ENCODE peak calls at places on chromosomes 1 and 21, in four cellular contexts. W, T, P and I are unnamed samples.

GRCh38 chr1:8348056-8348776 is 30.3 kb downstream of the SLC45A1 start:
- DNase-seq in W (no peak), P (no peak), T (no peak), I (no peak)

GRCh38 chr1:44084998-44085675 is 33.5 kb upstream of the KLF17 start:
- DNase-seq in W (no peak), P (no peak), T (no peak), I (no peak)

GRCh38 chr1:94787676-94788075 is 32.5 kb upstream of the SLC44A3 start:
- DNase-seq in P (no peak), W (no peak), T (no peak), I (no peak)

GRCh38 chr1:75725861-75726361 is 1.4 kb downstream of the ACADM start:
- DNase-seq in P (no peak), T (no peak), W (no peak), I (no peak)

GRCh38 chr1:9607352-9607751 is 18.6 kb downstream of the TMEM201 start:
- DNase-seq in W (no peak), T (no peak), P (no peak), I (no peak)

GRCh38 chr1:47262787-47263413 is 30.9 kb upstream of the TAL1 start:
- DNase-seq in W (peak; percentile 21), T (no peak), P (peak; percentile 24), I (peak; percentile 44)

GRCh38 chr1:17140279-17140678 is 21.0 kb upstream of the PADI2 start:
- DNase-seq in T (no peak), W (no peak), P (no peak), I (no peak)

GRCh38 chr21:39114871-39115658 is 68.2 kb downstream of the PSMG1 start:
- DNase-seq in P (no peak), T (no peak), W (no peak), I (no peak)

GRCh38 chr1:11592752-11593151 is 61.5 kb downstream of the FBXO2 start:
- DNase-seq in W (no peak), T (no peak), P (no peak), I (no peak)

GRCh38 chr1:204726478-204726877 is 40.9 kb upstream of the LRRN2 start:
- DNase-seq in P (peak; percentile 1), T (no peak), W (no peak), I (no peak)

GRCh38 chr1:16352842-16353535 is 709 bp upstream of the FBXO42 start:
- DNase-seq in T (no peak), P (no peak), W (peak; percentile 15), I (no peak)

GRCh38 chr1:117572546-117572945 is 33.3 kb upstream of the TENT5C start:
- DNase-seq in T (no peak), W (no peak), P (peak; percentile 12), I (no peak)

GRCh38 chr1:19861034-19861433 is 21.2 kb upstream of the OTUD3 start:
- DNase-seq in W (peak; percentile 61), T (no peak), P (no peak), I (no peak)

GRCh38 chr1:67754526-67754920 is 69.5 kb downstream of the GADD45A start:
- DNase-seq in P (no peak), T (no peak), W (no peak), I (no peak)

GRCh38 chr21:44970766-44971671 is 31.2 kb downstream of the SLX9 start:
- DNase-seq in P (no peak), T (no peak), W (no peak), I (no peak)

GRCh38 chr1:37795340-37796110 is 1.9 kb downstream of the MANEAL start:
- DNase-seq in P (peak; percentile 52), W (peak; percentile 41), T (peak; percentile 68), I (peak; percentile 68)

GRCh38 chr1:94095112-94095637 is 25.8 kb downstream of the ABCA4 start:
- DNase-seq in T (no peak), W (peak; percentile 29), P (peak; percentile 88), I (no peak)

GRCh38 chr1:150875197-150876110 is 945 bp downstream of the ARNT start:
- DNase-seq in T (no peak), W (peak; percentile 11), P (no peak), I (no peak)

GRCh38 chr21:33254766-33255165 is 11.4 kb upstream of the IL10RB start:
- DNase-seq in T (no peak), P (no peak), W (no peak), I (no peak)

GRCh38 chr1:43719063-43719462 is 11.7 kb downstream of the ST3GAL3 start:
- DNase-seq in T (no peak), W (no peak), P (no peak), I (no peak)

GRCh38 chr1:203592156-203592555 is 34.5 kb upstream of the ATP2B4 start:
- DNase-seq in T (peak; percentile 32), W (no peak), P (no peak), I (peak; percentile 36)

GRCh38 chr1:37660646-37661045 is 26.0 kb upstream of the RSPO1 start:
- DNase-seq in P (no peak), W (no peak), T (no peak), I (peak; percentile 6)

GRCh38 chr1:3799976-3800685 is 3.8 kb upstream of the LRRC47 start:
- DNase-seq in T (no peak), W (no peak), P (no peak), I (no peak)

GRCh38 chr1:153567621-153568366 is 2.1 kb upstream of the S100A2 start:
- DNase-seq in W (no peak), T (no peak), P (no peak), I (no peak)

GRCh38 chr1:44048816-44049215 is 17.6 kb upstream of the SLC6A9 start:
- DNase-seq in W (no peak), T (no peak), P (no peak), I (no peak)

GRCh38 chr21:44667612-44668011 is 885 bp upstream of the KRTAP12-2 start:
- DNase-seq in W (no peak), T (no peak), P (no peak), I (no peak)

DNA sequence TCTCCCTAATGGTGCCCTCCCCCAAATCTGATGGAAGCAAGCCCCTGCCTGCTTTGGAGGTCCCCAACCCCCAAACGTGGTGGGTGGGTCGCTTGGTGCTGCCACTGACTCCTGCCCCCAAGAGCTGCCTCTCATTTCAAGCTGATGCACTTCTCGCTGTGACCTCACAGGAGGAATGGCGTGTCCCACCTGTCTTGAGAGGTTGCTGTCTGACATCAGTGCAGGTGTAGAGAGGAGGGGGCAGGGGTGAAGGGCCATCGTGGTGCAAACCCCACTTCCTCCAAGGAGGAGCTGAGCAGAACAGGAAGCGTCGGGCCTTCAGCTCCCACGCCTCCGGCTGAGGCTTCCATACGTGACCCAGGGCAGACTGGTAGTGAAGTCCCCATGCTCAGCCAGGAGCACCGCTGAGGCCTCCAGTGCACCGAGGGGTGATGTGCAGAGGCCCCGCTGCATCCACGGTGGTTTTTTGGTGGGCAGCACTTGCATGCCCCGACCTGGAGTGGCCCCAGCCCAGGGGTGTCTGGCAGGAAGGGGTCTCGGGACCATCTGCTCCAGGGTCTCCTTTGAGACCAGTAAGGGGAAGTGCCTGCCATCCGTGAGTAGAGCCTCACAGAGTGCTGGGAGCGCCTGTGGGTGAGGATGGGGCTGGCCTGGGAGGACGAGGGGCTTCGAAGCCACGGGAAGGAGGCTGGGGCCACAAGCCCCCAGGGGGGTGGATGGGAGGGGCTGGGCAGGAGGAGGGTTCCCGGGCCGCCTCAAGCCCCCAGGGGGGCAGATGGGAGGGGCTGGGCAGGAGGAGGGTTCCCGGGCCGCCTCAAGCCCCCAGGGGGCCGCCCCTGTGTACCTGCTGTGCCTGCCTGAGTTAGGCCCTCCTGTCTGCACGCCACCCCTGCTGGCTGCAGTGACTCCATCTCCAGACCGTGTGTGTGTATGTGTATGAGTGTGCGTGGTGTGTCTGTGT is 39.8 kb downstream of the WDR4 start:
- DNase-seq in W (no peak), T (no peak), P (peak; percentile 15), I (no peak)
- TF ChIP-seq CTCF in W (no peak), T (no peak), P (no peak), I (no peak)

DNA sequence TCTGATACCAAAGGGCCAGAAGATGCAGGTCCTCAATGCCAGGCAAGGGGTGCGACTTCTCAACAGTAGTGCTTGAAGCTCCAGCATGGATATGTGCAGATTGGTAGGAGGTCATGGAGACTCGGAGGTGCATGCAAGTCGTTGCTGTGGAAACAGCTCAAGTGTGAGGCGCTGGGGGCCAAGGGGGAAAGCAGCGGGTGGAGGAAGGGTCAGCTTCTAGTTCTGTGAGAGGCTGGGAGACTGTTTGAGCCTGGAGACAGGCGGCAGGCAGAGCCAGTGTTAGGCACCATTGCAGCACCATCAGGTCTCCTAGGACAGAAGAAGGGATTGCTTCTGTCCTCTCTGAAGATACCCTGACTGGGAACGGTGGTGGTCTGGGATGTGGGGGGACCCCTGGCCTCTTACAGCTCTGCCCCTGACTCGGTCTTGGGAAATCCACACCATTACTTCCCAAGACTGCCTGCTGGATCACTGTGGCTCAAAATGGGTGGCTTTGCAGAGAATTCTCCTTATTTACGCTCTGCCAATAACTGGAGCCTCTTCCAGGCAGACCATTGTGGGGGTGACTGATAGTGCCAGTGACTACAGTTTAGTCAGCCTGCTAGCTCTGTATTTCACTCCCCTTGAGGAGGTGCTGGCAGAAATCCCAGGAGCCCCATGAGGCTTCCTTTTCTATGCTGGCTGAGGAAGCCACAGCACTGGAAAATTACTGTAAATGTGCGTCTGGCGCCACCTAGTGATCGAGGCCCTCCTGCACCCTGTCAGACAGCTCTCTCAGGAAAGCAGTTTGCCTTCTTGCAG is 46.3 kb upstream of the VANGL1 start:
- DNase-seq in W (peak; percentile 72), T (peak; percentile 74), P (peak; percentile 87), I (peak; percentile 90)
- TF ChIP-seq CTCF in W (peak; percentile 79), T (peak; percentile 94), P (peak; percentile 89), I (peak; percentile 93)

GRCh38 chr1:232046531-232047283 is 420.1 kb downstream of the DISC1 start:
- DNase-seq in P (no peak), T (no peak), W (no peak), I (no peak)

GRCh38 chr1:232045571-232045970 is 419.0 kb downstream of the DISC1 start:
- DNase-seq in T (no peak), W (no peak), P (no peak), I (no peak)

GRCh38 chr1:232049335-232049734 is 422.7 kb downstream of the DISC1 start:
- DNase-seq in P (no peak), T (no peak), W (no peak), I (no peak)

GRCh38 chr1:232048481-232048880 is 421.9 kb downstream of the DISC1 start:
- DNase-seq in W (no peak), T (no peak), P (no peak), I (no peak)

GRCh38 chr1:232047473-232047872 is 420.9 kb downstream of the DISC1 start:
- DNase-seq in W (no peak), T (no peak), P (no peak), I (no peak)
- TF ChIP-seq CTCF in W (no peak), T (peak; percentile 33), P (no peak), I (peak; percentile 37)

GRCh38 chr1:199550384-199551067 is 477.0 kb upstream of the NR5A2 start:
- DNase-seq in T (no peak), P (no peak), W (no peak), I (no peak)
- TF ChIP-seq CTCF in T (no peak), P (no peak), W (no peak), I (no peak)

DNA sequence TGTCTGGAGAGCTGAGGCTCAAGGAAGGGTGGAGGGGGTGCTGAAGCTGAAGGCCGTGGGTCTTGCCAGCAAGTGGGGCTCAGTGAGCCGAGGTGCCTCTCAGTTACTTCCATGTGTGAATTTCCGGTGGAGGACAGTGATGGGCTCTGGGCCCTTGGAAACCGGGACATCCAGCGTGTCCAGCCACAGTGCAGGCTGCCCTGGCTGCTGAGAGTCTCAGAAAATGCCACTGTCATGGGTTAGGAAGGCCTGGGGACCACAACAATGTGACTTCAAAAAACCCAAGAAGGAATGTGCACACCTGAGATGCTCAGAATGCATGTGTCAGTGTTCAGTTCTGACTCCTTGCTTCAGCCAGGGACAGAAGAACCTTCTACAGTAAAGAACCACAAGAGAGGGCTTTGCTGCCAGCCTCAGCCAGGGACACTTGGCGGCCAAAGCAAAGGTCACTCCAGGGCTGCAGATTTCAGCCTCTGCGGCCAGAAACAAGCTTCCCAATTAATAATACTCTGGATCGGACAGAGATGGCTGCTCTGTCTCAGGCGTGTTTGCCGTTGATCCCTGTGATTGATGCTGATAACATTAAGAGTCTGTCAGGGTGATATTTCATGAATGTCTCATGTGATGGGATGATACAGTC is 12.6 kb upstream of the LAMTOR5 start:
- DNase-seq in T (no peak), P (no peak), W (no peak), I (no peak)
- TF ChIP-seq CTCF in T (no peak), P (no peak), W (no peak), I (no peak)